ENCODE peak calls at places on chromosomes 7 and 10, in seven cellular contexts. One of them, this sample, is unnamed.

GRCh38 chr10:8912108-8912507 is 857.6 kb downstream of the GATA3 start:
- DNase-seq in Right ventricle myocardium superior: no peak
- DNase-seq in DMS153: no peak
- DNase-seq in stimulated activated CD8-positive, alpha-beta memory T cell treated with anti-CD3 and anti-CD28 coated beads, Interleukin-4, amount 100 ng/mL, for 1 hour: no peak
- DNase-seq in heart right ventricle: no peak
- DNase-seq in iris pigment epithelial cell: no peak
- DNase-seq in M059J: no peak
- DNase-seq in this sample: no peak

GRCh38 chr10:18195060-18195799 is 55.0 kb downstream of the CACNB2 start:
- DNase-seq in Right ventricle myocardium superior: no peak
- DNase-seq in iris pigment epithelial cell: peak
- DNase-seq in DMS153: no peak
- DNase-seq in stimulated activated CD8-positive, alpha-beta memory T cell treated with anti-CD3 and anti-CD28 coated beads, Interleukin-4, amount 100 ng/mL, for 1 hour: no peak
- DNase-seq in M059J: peak
- DNase-seq in heart right ventricle: no peak
- DNase-seq in this sample: no peak

GRCh38 chr7:12719978-12720377 is 32.5 kb downstream of the ARL4A start:
- DNase-seq in stimulated activated CD8-positive, alpha-beta memory T cell treated with anti-CD3 and anti-CD28 coated beads, Interleukin-4, amount 100 ng/mL, for 1 hour: no peak
- DNase-seq in M059J: no peak
- DNase-seq in heart right ventricle: no peak
- DNase-seq in iris pigment epithelial cell: peak
- DNase-seq in DMS153: no peak
- DNase-seq in Right ventricle myocardium superior: no peak
- DNase-seq in this sample: no peak

GRCh38 chr10:132891313-132891712 is 51.1 kb downstream of the CFAP46 start:
- DNase-seq in stimulated activated CD8-positive, alpha-beta memory T cell treated with anti-CD3 and anti-CD28 coated beads, Interleukin-4, amount 100 ng/mL, for 1 hour: no peak
- DNase-seq in iris pigment epithelial cell: no peak
- DNase-seq in Right ventricle myocardium superior: no peak
- DNase-seq in DMS153: no peak
- DNase-seq in M059J: no peak
- DNase-seq in heart right ventricle: no peak
- DNase-seq in this sample: no peak

GRCh38 chr10:80413152-80413996 is 5.0 kb downstream of the PRXL2A start:
- DNase-seq in stimulated activated CD8-positive, alpha-beta memory T cell treated with anti-CD3 and anti-CD28 coated beads, Interleukin-4, amount 100 ng/mL, for 1 hour: no peak
- DNase-seq in DMS153: no peak
- DNase-seq in heart right ventricle: no peak
- DNase-seq in iris pigment epithelial cell: peak
- DNase-seq in Right ventricle myocardium superior: no peak
- DNase-seq in M059J: peak
- DNase-seq in this sample: no peak

GRCh38 chr10:132524443-132525285 is 12.9 kb upstream of the INPP5A start:
- DNase-seq in M059J: no peak
- DNase-seq in DMS153: no peak
- DNase-seq in stimulated activated CD8-positive, alpha-beta memory T cell treated with anti-CD3 and anti-CD28 coated beads, Interleukin-4, amount 100 ng/mL, for 1 hour: no peak
- DNase-seq in heart right ventricle: peak
- DNase-seq in Right ventricle myocardium superior: no peak
- DNase-seq in iris pigment epithelial cell: no peak
- DNase-seq in this sample: no peak

GRCh38 chr7:31466036-31466435 is 47.9 kb upstream of the ITPRID1 start:
- DNase-seq in iris pigment epithelial cell: no peak
- DNase-seq in Right ventricle myocardium superior: no peak
- DNase-seq in stimulated activated CD8-positive, alpha-beta memory T cell treated with anti-CD3 and anti-CD28 coated beads, Interleukin-4, amount 100 ng/mL, for 1 hour: no peak
- DNase-seq in DMS153: peak
- DNase-seq in heart right ventricle: no peak
- DNase-seq in M059J: no peak
- DNase-seq in this sample: no peak

GRCh38 chr10:111522551-111522950 is 445.7 kb downstream of the ADRA2A start:
- DNase-seq in Right ventricle myocardium superior: no peak
- DNase-seq in iris pigment epithelial cell: no peak
- DNase-seq in stimulated activated CD8-positive, alpha-beta memory T cell treated with anti-CD3 and anti-CD28 coated beads, Interleukin-4, amount 100 ng/mL, for 1 hour: no peak
- DNase-seq in heart right ventricle: no peak
- DNase-seq in M059J: no peak
- DNase-seq in DMS153: no peak
- DNase-seq in this sample: no peak

GRCh38 chr7:151518105-151518780 is 1.5 kb downstream of the RHEB start:
- DNase-seq in Right ventricle myocardium superior: peak
- DNase-seq in DMS153: no peak
- DNase-seq in stimulated activated CD8-positive, alpha-beta memory T cell treated with anti-CD3 and anti-CD28 coated beads, Interleukin-4, amount 100 ng/mL, for 1 hour: peak
- DNase-seq in heart right ventricle: peak
- DNase-seq in M059J: peak
- DNase-seq in iris pigment epithelial cell: peak
- DNase-seq in this sample: no peak

GRCh38 chr10:71272122-71272771 is 46.8 kb upstream of the SLC29A3 start:
- DNase-seq in iris pigment epithelial cell: peak
- DNase-seq in Right ventricle myocardium superior: no peak
- DNase-seq in DMS153: no peak
- DNase-seq in M059J: peak
- DNase-seq in stimulated activated CD8-positive, alpha-beta memory T cell treated with anti-CD3 and anti-CD28 coated beads, Interleukin-4, amount 100 ng/mL, for 1 hour: no peak
- DNase-seq in heart right ventricle: no peak
- DNase-seq in this sample: no peak

GRCh38 chr10:97000487-97001182 is 168.5 kb downstream of the LCOR start:
- DNase-seq in heart right ventricle: no peak
- DNase-seq in iris pigment epithelial cell: no peak
- DNase-seq in DMS153: no peak
- DNase-seq in M059J: peak
- DNase-seq in Right ventricle myocardium superior: no peak
- DNase-seq in stimulated activated CD8-positive, alpha-beta memory T cell treated with anti-CD3 and anti-CD28 coated beads, Interleukin-4, amount 100 ng/mL, for 1 hour: no peak
- DNase-seq in this sample: no peak

GRCh38 chr10:123134058-123134914 is 1.5 kb upstream of the HMX3 start:
- DNase-seq in stimulated activated CD8-positive, alpha-beta memory T cell treated with anti-CD3 and anti-CD28 coated beads, Interleukin-4, amount 100 ng/mL, for 1 hour: no peak
- DNase-seq in Right ventricle myocardium superior: no peak
- DNase-seq in M059J: no peak
- DNase-seq in heart right ventricle: no peak
- DNase-seq in DMS153: no peak
- DNase-seq in iris pigment epithelial cell: no peak
- DNase-seq in this sample: no peak

GRCh38 chr7:132368246-132368900 is 207.9 kb downstream of the PLXNA4 start:
- DNase-seq in Right ventricle myocardium superior: no peak
- DNase-seq in stimulated activated CD8-positive, alpha-beta memory T cell treated with anti-CD3 and anti-CD28 coated beads, Interleukin-4, amount 100 ng/mL, for 1 hour: no peak
- DNase-seq in heart right ventricle: no peak
- DNase-seq in DMS153: peak
- DNase-seq in M059J: no peak
- DNase-seq in iris pigment epithelial cell: no peak
- DNase-seq in this sample: peak

GRCh38 chr7:19009936-19010280 is 107.5 kb downstream of the TWIST1 start:
- DNase-seq in stimulated activated CD8-positive, alpha-beta memory T cell treated with anti-CD3 and anti-CD28 coated beads, Interleukin-4, amount 100 ng/mL, for 1 hour: no peak
- DNase-seq in Right ventricle myocardium superior: no peak
- DNase-seq in heart right ventricle: no peak
- DNase-seq in DMS153: no peak
- DNase-seq in M059J: no peak
- DNase-seq in iris pigment epithelial cell: peak
- DNase-seq in this sample: no peak

GRCh38 chr10:82683989-82684388 is 809.0 kb downstream of the NRG3 start:
- DNase-seq in DMS153: no peak
- DNase-seq in heart right ventricle: no peak
- DNase-seq in M059J: no peak
- DNase-seq in Right ventricle myocardium superior: no peak
- DNase-seq in stimulated activated CD8-positive, alpha-beta memory T cell treated with anti-CD3 and anti-CD28 coated beads, Interleukin-4, amount 100 ng/mL, for 1 hour: no peak
- DNase-seq in iris pigment epithelial cell: no peak
- DNase-seq in this sample: no peak

GRCh38 chr7:68679456-68680234 is 918.6 kb upstream of the AUTS2 start:
- DNase-seq in DMS153: peak
- DNase-seq in heart right ventricle: no peak
- DNase-seq in Right ventricle myocardium superior: no peak
- DNase-seq in M059J: peak
- DNase-seq in iris pigment epithelial cell: no peak
- DNase-seq in stimulated activated CD8-positive, alpha-beta memory T cell treated with anti-CD3 and anti-CD28 coated beads, Interleukin-4, amount 100 ng/mL, for 1 hour: no peak
- DNase-seq in this sample: no peak

GRCh38 chr10:133281084-133281483 is 4.4 kb upstream of the ADAM8 start:
- DNase-seq in heart right ventricle: no peak
- DNase-seq in M059J: no peak
- DNase-seq in Right ventricle myocardium superior: no peak
- DNase-seq in iris pigment epithelial cell: no peak
- DNase-seq in stimulated activated CD8-positive, alpha-beta memory T cell treated with anti-CD3 and anti-CD28 coated beads, Interleukin-4, amount 100 ng/mL, for 1 hour: no peak
- DNase-seq in DMS153: no peak
- DNase-seq in this sample: no peak

GRCh38 chr7:27202018-27202740 is 2.3 kb upstream of the HOXA13 start:
- DNase-seq in M059J: no peak
- DNase-seq in Right ventricle myocardium superior: no peak
- DNase-seq in heart right ventricle: no peak
- DNase-seq in DMS153: no peak
- DNase-seq in iris pigment epithelial cell: no peak
- DNase-seq in stimulated activated CD8-positive, alpha-beta memory T cell treated with anti-CD3 and anti-CD28 coated beads, Interleukin-4, amount 100 ng/mL, for 1 hour: no peak
- DNase-seq in this sample: no peak

GRCh38 chr7:4166807-4167206 is 515.3 kb upstream of the FOXK1 start:
- DNase-seq in DMS153: no peak
- DNase-seq in M059J: no peak
- DNase-seq in stimulated activated CD8-positive, alpha-beta memory T cell treated with anti-CD3 and anti-CD28 coated beads, Interleukin-4, amount 100 ng/mL, for 1 hour: no peak
- DNase-seq in heart right ventricle: no peak
- DNase-seq in iris pigment epithelial cell: no peak
- DNase-seq in Right ventricle myocardium superior: no peak
- DNase-seq in this sample: no peak

GRCh38 chr7:18866359-18867036 is 250.9 kb downstream of the TWIST1 start:
- DNase-seq in DMS153: no peak
- DNase-seq in heart right ventricle: no peak
- DNase-seq in iris pigment epithelial cell: peak
- DNase-seq in M059J: peak
- DNase-seq in stimulated activated CD8-positive, alpha-beta memory T cell treated with anti-CD3 and anti-CD28 coated beads, Interleukin-4, amount 100 ng/mL, for 1 hour: no peak
- DNase-seq in Right ventricle myocardium superior: peak
- DNase-seq in this sample: no peak

GRCh38 chr7:90669002-90669401 is 72.9 kb downstream of the CDK14 start:
- DNase-seq in DMS153: no peak
- DNase-seq in iris pigment epithelial cell: no peak
- DNase-seq in heart right ventricle: no peak
- DNase-seq in Right ventricle myocardium superior: no peak
- DNase-seq in stimulated activated CD8-positive, alpha-beta memory T cell treated with anti-CD3 and anti-CD28 coated beads, Interleukin-4, amount 100 ng/mL, for 1 hour: no peak
- DNase-seq in M059J: no peak
- DNase-seq in this sample: no peak

GRCh38 chr7:76425156-76425555 is 406 bp downstream of the ZP3 start:
- DNase-seq in Right ventricle myocardium superior: no peak
- DNase-seq in heart right ventricle: no peak
- DNase-seq in DMS153: no peak
- DNase-seq in iris pigment epithelial cell: no peak
- DNase-seq in stimulated activated CD8-positive, alpha-beta memory T cell treated with anti-CD3 and anti-CD28 coated beads, Interleukin-4, amount 100 ng/mL, for 1 hour: no peak
- DNase-seq in M059J: no peak
- DNase-seq in this sample: no peak

GRCh38 chr7:104230606-104231005 is 22.8 kb upstream of the ORC5 start:
- DNase-seq in M059J: no peak
- DNase-seq in stimulated activated CD8-positive, alpha-beta memory T cell treated with anti-CD3 and anti-CD28 coated beads, Interleukin-4, amount 100 ng/mL, for 1 hour: no peak
- DNase-seq in Right ventricle myocardium superior: no peak
- DNase-seq in iris pigment epithelial cell: no peak
- DNase-seq in DMS153: peak
- DNase-seq in heart right ventricle: no peak
- DNase-seq in this sample: peak